ENCODE peak calls at places on chromosomes 5 and 9, in seven cellular contexts. L, F, H, E, A, J and Q are unnamed samples.

GRCh38 chr5:151523335-151523734 is 67.8 kb downstream of the FAT2 start:
- DNase-seq in L (no peak), F (peak; percentile 32), H (no peak), E (no peak), A (no peak), J (peak; percentile 27), Q (no peak)

GRCh38 chr5:7208911-7209310 is 187.0 kb upstream of the ADCY2 start:
- DNase-seq in L (no peak), F (peak; percentile 96), H (no peak), E (no peak), A (no peak), J (peak; percentile 11), Q (no peak)

GRCh38 chr5:141851195-141851874 is 26.9 kb downstream of the PCDH1 start:
- DNase-seq in L (no peak), F (no peak), H (no peak), E (no peak), A (no peak), J (no peak), Q (no peak)

GRCh38 chr5:132771559-132771998 is 5.5 kb downstream of the SEPTIN8 start:
- DNase-seq in L (no peak), F (no peak), H (no peak), E (no peak), A (no peak), J (no peak), Q (no peak)

GRCh38 chr9:5832093-5832542 is 799 bp downstream of the ERMP1 start:
- DNase-seq in L (no peak), F (no peak), H (no peak), E (no peak), A (peak; percentile 27), J (no peak), Q (no peak)

GRCh38 chr9:13181652-13182051 is 97.8 kb downstream of the MPDZ start:
- DNase-seq in L (no peak), F (peak; percentile 8), H (no peak), E (no peak), A (no peak), J (no peak), Q (no peak)

GRCh38 chr5:116271432-116271831 is 186.6 kb downstream of the COMMD10 start:
- DNase-seq in L (no peak), F (no peak), H (no peak), E (no peak), A (no peak), J (no peak), Q (no peak)

GRCh38 chr5:139481122-139481533 is 1.4 kb downstream of the STING1 start:
- DNase-seq in L (no peak), F (no peak), H (no peak), E (peak; percentile 42), A (no peak), J (no peak), Q (no peak)

GRCh38 chr5:43561346-43561745 is 4.5 kb upstream of the PAIP1 start:
- DNase-seq in L (no peak), F (no peak), H (no peak), E (no peak), A (no peak), J (no peak), Q (no peak)

GRCh38 chr9:79277916-79278447 is 293.8 kb upstream of the TLE4 start:
- DNase-seq in L (no peak), F (no peak), H (no peak), E (no peak), A (no peak), J (no peak), Q (no peak)

GRCh38 chr5:1127991-1128785 is 16.3 kb upstream of the SLC12A7 start:
- DNase-seq in L (no peak), F (no peak), H (no peak), E (no peak), A (no peak), J (peak; percentile 62), Q (no peak)

GRCh38 chr9:97958812-97959511 is 21.0 kb upstream of the HEMGN start:
- DNase-seq in L (no peak), F (no peak), H (no peak), E (no peak), A (no peak), J (no peak), Q (no peak)

GRCh38 chr5:148970876-148971275 is 92.0 kb downstream of the SH3TC2 start:
- DNase-seq in L (no peak), F (no peak), H (no peak), E (no peak), A (no peak), J (no peak), Q (no peak)

GRCh38 chr5:161098516-161098915 is 246.5 kb upstream of the ATP10B start:
- DNase-seq in L (no peak), F (no peak), H (no peak), E (no peak), A (no peak), J (no peak), Q (no peak)

GRCh38 chr5:100792781-100793180 is 110.3 kb downstream of the ST8SIA4 start:
- DNase-seq in L (no peak), F (no peak), H (no peak), E (no peak), A (no peak), J (no peak), Q (no peak)

GRCh38 chr5:173094012-173094661 is 38.0 kb downstream of the CREBRF start:
- DNase-seq in L (no peak), F (no peak), H (no peak), E (no peak), A (no peak), J (no peak), Q (no peak)

GRCh38 chr5:143698534-143698933 is 113.4 kb upstream of the HMHB1 start:
- DNase-seq in L (no peak), F (no peak), H (no peak), E (no peak), A (no peak), J (no peak), Q (no peak)

GRCh38 chr5:178439411-178440162 is 150.6 kb downstream of the COL23A1 start:
- DNase-seq in L (no peak), F (no peak), H (no peak), E (no peak), A (no peak), J (no peak), Q (no peak)

GRCh38 chr9:78234810-78235209 is 1.1 kb upstream of the CEP78 start:
- DNase-seq in L (no peak), F (no peak), H (no peak), E (no peak), A (no peak), J (no peak), Q (no peak)

GRCh38 chr5:9838906-9839305 is 208.8 kb upstream of the TAS2R1 start:
- DNase-seq in L (no peak), F (peak; percentile 72), H (no peak), E (no peak), A (peak; percentile 63), J (no peak), Q (no peak)

GRCh38 chr5:115842089-115842881 is 550 bp downstream of the AP3S1 start:
- DNase-seq in L (no peak), F (peak; percentile 71), H (no peak), E (no peak), A (peak; percentile 57), J (no peak), Q (no peak)

GRCh38 chr9:135471751-135472640 is 7.6 kb upstream of the PPP1R26 start:
- DNase-seq in L (no peak), F (no peak), H (no peak), E (no peak), A (no peak), J (no peak), Q (no peak)

GRCh38 chr9:132026932-132027585 is 52.6 kb downstream of the MED27 start:
- DNase-seq in L (no peak), F (no peak), H (no peak), E (no peak), A (no peak), J (no peak), Q (no peak)

GRCh38 chr5:639253-639530 is 27.1 kb downstream of the CEP72 start:
- DNase-seq in L (no peak), F (no peak), H (no peak), E (no peak), A (no peak), J (no peak), Q (no peak)

GRCh38 chr5:127923804-127924570 is 159.6 kb upstream of the SLC12A2 start:
- DNase-seq in L (no peak), F (no peak), H (no peak), E (no peak), A (no peak), J (no peak), Q (no peak)

GRCh38 chr5:179904463-179905143 is 3.1 kb downstream of the TBC1D9B start:
- DNase-seq in L (no peak), F (no peak), H (no peak), E (no peak), A (no peak), J (no peak), Q (no peak)

GRCh38 chr5:171606414-171607024 is 179.1 kb upstream of the SMIM23 start:
- DNase-seq in L (no peak), F (no peak), H (no peak), E (no peak), A (no peak), J (no peak), Q (no peak)

GRCh38 chr5:156259618-156260017 is 67.3 kb upstream of the SGCD start:
- DNase-seq in L (no peak), F (peak; percentile 69), H (no peak), E (no peak), A (no peak), J (no peak), Q (no peak)

GRCh38 chr9:72650206-72650605 is 128.8 kb downstream of the TMC1 start:
- DNase-seq in L (no peak), F (no peak), H (no peak), E (no peak), A (no peak), J (no peak), Q (no peak)

GRCh38 chr9:70979971-70980370 is 141.4 kb downstream of the TRPM3 start:
- DNase-seq in L (no peak), F (no peak), H (no peak), E (no peak), A (no peak), J (no peak), Q (no peak)

GRCh38 chr5:39231705-39232525 is 12.6 kb upstream of the FYB1 start:
- DNase-seq in L (no peak), F (no peak), H (no peak), E (no peak), A (no peak), J (no peak), Q (no peak)

GRCh38 chr9:121505903-121506640 is 6.4 kb upstream of the GGTA1 start:
- DNase-seq in L (no peak), F (no peak), H (no peak), E (no peak), A (no peak), J (no peak), Q (no peak)